ENCODE peak calls at places on chromosomes 16 and 17, in nine cellular contexts. P is PC-3, O is SK-N-SH, U is prostate gland, T is colonic mucosa, C is substantia nigra, I is mammary epithelial cell, Y is uterus, N is mesendoderm. L is an unnamed sample.

GRCh38 chr17:29140631-29141483 is 39.3 kb downstream of the MYO18A start:
- DNase-seq in P (no peak), O (peak), U (no peak), T (no peak), C (no peak), I (no peak), Y (no peak), N (no peak), L (peak)

GRCh38 chr16:89873822-89874689 is 664 bp downstream of the TCF25 start:
- DNase-seq in P (peak), O (peak), U (peak), T (peak), C (peak), I (peak), Y (peak), N (peak), L (peak)

GRCh38 chr16:56257260-56257659 is 66.0 kb downstream of the GNAO1 start:
- DNase-seq in P (no peak), O (peak), U (no peak), T (peak), C (no peak), I (no peak), Y (no peak), N (no peak), L (peak)

GRCh38 chr17:73261952-73262675 is 434 bp upstream of the CPSF4L start:
- DNase-seq in P (no peak), O (peak), U (peak), T (peak), C (no peak), I (peak), Y (no peak), N (no peak), L (no peak)

GRCh38 chr17:49456172-49456965 is 38.7 kb upstream of the NGFR start:
- DNase-seq in P (peak), O (no peak), U (no peak), T (no peak), C (no peak), I (peak), Y (peak), N (no peak), L (no peak)

GRCh38 chr16:3021449-3022207 is 1.5 kb downstream of the TNFRSF12A start:
- DNase-seq in P (peak), O (peak), U (peak), T (peak), C (no peak), I (peak), Y (peak), N (peak), L (peak)

GRCh38 chr17:48241131-48241591 is 133.6 kb downstream of the SNX11 start:
- DNase-seq in P (peak), O (no peak), U (no peak), T (no peak), C (no peak), I (peak), Y (peak), N (peak), L (peak)

GRCh38 chr17:39736319-39737165 is 1.2 kb upstream of the GRB7 start:
- DNase-seq in P (peak), O (no peak), U (no peak), T (peak), C (no peak), I (peak), Y (no peak), N (peak), L (no peak)

GRCh38 chr17:77100009-77100408 is 40.8 kb upstream of the SEC14L1 start:
- DNase-seq in P (no peak), O (no peak), U (no peak), T (peak), C (peak), I (no peak), Y (no peak), N (no peak), L (peak)

GRCh38 chr17:83145831-83146230 is 66.4 kb downstream of the METRNL start:
- DNase-seq in P (no peak), O (no peak), U (no peak), T (no peak), C (no peak), I (no peak), Y (no peak), N (no peak), L (no peak)

GRCh38 chr17:48544356-48545021 is 420 bp downstream of the HOXB2 start:
- DNase-seq in P (no peak), O (no peak), U (peak), T (peak), C (no peak), I (peak), Y (peak), N (no peak), L (peak)

GRCh38 chr16:89324056-89325010 is 106.8 kb downstream of the ZNF778 start:
- DNase-seq in P (peak), O (no peak), U (no peak), T (no peak), C (no peak), I (no peak), Y (no peak), N (no peak), L (peak)

GRCh38 chr17:32158870-32159585 is 16.7 kb downstream of the RHOT1 start:
- DNase-seq in P (no peak), O (no peak), U (no peak), T (no peak), C (no peak), I (no peak), Y (no peak), N (no peak), L (no peak)

DNA sequence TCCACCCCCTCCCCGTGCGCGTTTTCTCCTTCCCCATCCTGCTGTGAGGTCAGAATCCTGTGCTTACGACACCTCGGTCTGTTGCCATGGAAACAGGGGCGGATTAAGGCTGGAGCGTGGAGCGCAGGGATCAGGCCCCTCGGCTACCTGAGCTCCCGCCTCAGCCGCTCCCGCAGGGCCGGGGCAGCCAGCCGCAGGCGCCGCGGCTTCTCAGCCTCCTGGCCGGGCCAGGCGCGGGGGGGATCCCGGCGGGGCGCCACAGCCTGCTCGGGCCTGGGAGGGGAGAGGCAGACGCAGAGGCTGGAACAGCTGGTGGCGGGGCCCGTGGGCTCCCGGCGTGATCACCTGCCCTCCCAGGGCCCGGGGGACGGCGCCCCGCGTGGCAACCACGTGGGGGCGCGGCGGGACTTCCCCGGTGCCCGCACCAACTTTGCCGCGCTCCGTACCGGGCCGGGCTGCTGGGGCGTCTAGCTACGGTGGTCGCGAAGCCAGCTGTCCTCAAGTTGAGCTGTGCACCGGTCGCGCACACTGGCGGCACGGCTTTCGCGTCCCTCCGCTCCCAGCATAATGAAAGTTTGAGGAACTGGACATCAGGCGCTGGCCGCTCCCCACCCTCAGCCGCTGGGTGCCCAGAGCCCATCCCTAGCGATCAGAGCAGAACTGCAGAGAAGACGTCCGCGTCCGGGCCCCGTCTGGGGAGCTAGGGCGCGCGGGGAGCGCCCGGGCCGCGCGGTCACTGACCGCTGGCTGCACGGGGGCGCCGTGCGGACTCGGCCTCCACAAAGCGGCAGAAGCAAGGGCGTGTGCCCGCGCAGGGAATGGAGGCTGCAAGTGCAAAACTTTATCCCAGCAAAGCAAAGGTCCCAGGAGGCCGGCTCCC is 1.2 kb downstream of the RTN4RL1 start:
- DNase-seq in P (peak), O (peak), U (no peak), T (no peak), C (no peak), I (peak), Y (peak), N (peak), L (no peak)
- H3K27ac ChIP-seq in P (no peak), O (no peak), U (peak), T (no peak), C (no peak), I (no peak), Y (no peak), N (no peak), L (peak)

GRCh38 chr16:4350365-4350786 is 745 bp downstream of the PAM16 start:
- DNase-seq in P (no peak), O (no peak), U (no peak), T (no peak), C (no peak), I (no peak), Y (no peak), N (no peak), L (no peak)
- H3K27ac ChIP-seq in P (peak), O (peak), U (peak), T (peak), C (peak), I (peak), Y (peak), N (peak), L (peak)

DNA sequence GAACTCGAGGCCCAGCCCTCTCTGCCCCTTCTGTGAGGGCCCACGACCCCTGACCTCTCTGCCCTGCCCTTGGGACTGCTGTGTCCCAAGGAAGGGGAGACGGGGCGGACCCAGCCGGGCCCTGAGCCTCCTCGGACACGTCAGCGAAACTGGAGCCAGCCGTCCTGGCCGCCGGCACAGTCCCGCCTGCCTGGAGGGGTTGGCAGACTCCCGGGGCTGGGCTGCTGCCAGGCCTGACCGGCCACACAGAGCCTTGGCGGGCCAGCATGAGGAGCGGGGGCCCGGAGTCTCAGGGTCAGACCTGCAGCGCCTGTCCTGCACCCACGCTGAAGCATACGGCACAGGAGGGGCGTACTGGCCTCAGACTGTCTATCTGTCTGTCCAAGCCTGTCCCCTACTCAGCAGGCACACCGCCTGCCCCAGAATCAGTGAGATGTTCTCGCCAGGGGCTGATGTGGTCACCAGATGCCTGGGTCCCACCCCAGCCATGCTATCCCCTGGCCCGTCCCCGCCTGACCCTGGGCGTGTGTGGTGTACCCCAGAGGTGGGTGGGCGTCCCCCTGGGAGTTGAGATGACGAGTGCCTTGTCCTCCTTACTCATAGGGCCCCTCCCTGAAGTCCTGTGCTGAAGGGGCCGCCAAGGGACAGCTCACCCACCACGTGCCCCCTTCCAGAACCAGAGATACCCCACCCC is 4.6 kb downstream of the VASN start:
- DNase-seq in P (peak), O (peak), U (peak), T (peak), C (peak), I (no peak), Y (peak), N (no peak), L (peak)
- H3K27ac ChIP-seq in P (peak), O (peak), U (peak), T (peak), C (peak), I (no peak), Y (peak), N (no peak), L (peak)

DNA sequence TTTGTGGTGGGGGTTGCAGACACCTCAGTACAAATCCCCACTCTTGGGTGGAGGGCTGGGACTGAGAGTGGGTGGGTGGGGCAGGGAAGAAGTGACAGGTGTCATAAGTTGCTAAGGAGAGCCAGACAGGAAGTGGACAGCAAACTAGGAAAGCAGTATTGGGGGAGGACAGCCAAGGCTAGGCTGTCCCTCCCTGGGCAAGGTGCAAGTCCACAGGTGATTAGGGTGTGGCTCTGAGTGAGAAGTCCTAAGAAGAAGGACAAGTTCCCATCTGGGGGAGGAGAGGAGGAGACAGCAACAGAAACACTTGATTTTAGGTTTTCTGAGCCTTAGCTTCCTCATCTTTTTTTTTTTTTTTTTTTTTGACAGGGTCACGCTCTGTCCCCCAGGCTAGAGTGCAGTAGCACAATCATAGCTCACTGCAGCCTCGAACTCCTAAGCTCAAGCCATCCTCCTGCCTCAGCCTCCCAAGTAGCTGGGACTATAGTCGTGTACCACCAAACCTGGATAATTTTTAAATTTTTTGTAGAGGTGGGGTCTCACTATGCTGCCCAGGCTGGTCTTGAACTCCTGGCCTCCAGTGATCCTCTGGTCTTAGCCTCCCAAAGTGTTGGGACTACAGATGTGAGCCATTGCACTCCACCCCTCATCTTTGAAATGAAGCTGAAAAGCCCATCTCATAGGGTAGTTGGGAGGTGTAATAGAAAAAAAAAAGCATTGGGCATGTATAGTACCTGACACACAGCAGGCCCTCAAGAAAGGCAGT is 2.5 kb downstream of the MAPK3 start:
- DNase-seq in P (peak), O (no peak), U (no peak), T (peak), C (no peak), I (no peak), Y (no peak), N (no peak), L (no peak)
- H3K27ac ChIP-seq in P (no peak), O (no peak), U (no peak), T (peak), C (no peak), I (no peak), Y (peak), N (no peak), L (peak)

GRCh38 chr17:69269174-69269998 is 40.8 kb upstream of the ABCA10 start:
- DNase-seq in P (peak), O (no peak), U (no peak), T (no peak), C (no peak), I (peak), Y (no peak), N (no peak), L (no peak)
- H3K27ac ChIP-seq in P (peak), O (peak), U (no peak), T (no peak), C (no peak), I (peak), Y (no peak), N (no peak), L (no peak)

GRCh38 chr17:46940692-46941404 is 17.9 kb downstream of the GOSR2 start:
- DNase-seq in P (peak), O (peak), U (peak), T (peak), C (no peak), I (peak), Y (peak), N (peak), L (peak)
- H3K27ac ChIP-seq in P (no peak), O (peak), U (no peak), T (no peak), C (no peak), I (no peak), Y (no peak), N (no peak), L (no peak)

GRCh38 chr16:78647019-78647418 is 547.6 kb downstream of the WWOX start:
- DNase-seq in P (no peak), O (no peak), U (no peak), T (no peak), C (no peak), I (no peak), Y (no peak), N (no peak), L (peak)
- H3K27ac ChIP-seq in P (no peak), O (no peak), U (no peak), T (no peak), C (no peak), I (no peak), Y (no peak), N (no peak), L (peak)